ENCODE peak calls at places on chromosomes 16 and 17, in nine cellular contexts. X is AG10803, H is nephron progenitor cell, R is type B pancreatic cell, B is stomach, D is AG09309, A is HFFc6, O is colonic mucosa, V is RWPE1. J is an unnamed sample.

GRCh38 chr17:29927546-29927945 is 2.5 kb downstream of the SSH2 start:
- DNase-seq in X (no peak), H (no peak), B (no peak), V (no peak), D (no peak), R (no peak), A (no peak), O (no peak), J (no peak)

GRCh38 chr17:74759243-74759801 is 10.9 kb downstream of the NHERF1 start:
- DNase-seq in O (no peak), R (no peak), B (no peak), H (no peak), X (no peak), A (no peak), D (no peak), V (no peak), J (no peak)

GRCh38 chr16:66904846-66905632 is 13.6 kb downstream of the CDH16 start:
- DNase-seq in D (no peak), H (no peak), O (no peak), R (no peak), V (no peak), A (no peak), X (no peak), B (peak), J (no peak)

GRCh38 chr17:1179635-1180433 is at the start of gene ABR:
- DNase-seq in A (no peak), H (peak), D (no peak), X (peak), V (peak), R (no peak), O (peak), B (peak), J (no peak)

GRCh38 chr16:73743665-73744496 is 552.7 kb upstream of the PSMD7 start:
- DNase-seq in B (no peak), A (no peak), D (no peak), R (no peak), O (peak), X (no peak), V (no peak), H (no peak), J (no peak)

GRCh38 chr17:77526728-77527355 is 386.1 kb downstream of the SEC14L1 start:
- DNase-seq in H (no peak), D (no peak), O (no peak), B (peak), V (no peak), X (no peak), R (no peak), A (no peak), J (no peak)

GRCh38 chr16:73420244-73421040 is 372.5 kb upstream of the ZFHX3 start:
- DNase-seq in V (no peak), X (no peak), B (no peak), H (no peak), A (no peak), D (no peak), O (no peak), R (no peak), J (no peak)

GRCh38 chr16:73000020-73000906 is 47.7 kb downstream of the ZFHX3 start:
- DNase-seq in H (no peak), V (no peak), A (no peak), D (no peak), X (peak), R (no peak), O (peak), B (no peak), J (no peak)

GRCh38 chr16:21156767-21157467 is 1.6 kb upstream of the LDAF1 start:
- DNase-seq in H (peak), D (peak), B (peak), A (peak), O (peak), R (no peak), X (peak), V (peak), J (no peak)

GRCh38 chr16:88458039-88458772 is 5.1 kb downstream of the ZFPM1 start:
- DNase-seq in R (no peak), D (no peak), X (no peak), V (no peak), O (no peak), A (no peak), H (no peak), B (no peak), J (no peak)

GRCh38 chr16:17469011-17469741 is 1.6 kb downstream of the XYLT1 start:
- DNase-seq in A (peak), X (peak), V (no peak), R (no peak), B (no peak), D (peak), H (no peak), O (peak), J (peak)

GRCh38 chr16:51359141-51359960 is 208.3 kb upstream of the SALL1 start:
- DNase-seq in B (no peak), V (no peak), D (no peak), R (no peak), A (no peak), H (peak), O (no peak), X (peak), J (peak)

GRCh38 chr17:61461967-61462733 is 9.9 kb downstream of the TBX4 start:
- DNase-seq in H (peak), R (no peak), D (no peak), B (no peak), V (no peak), A (no peak), O (no peak), X (no peak), J (no peak)

GRCh38 chr17:18921912-18922451 is 30.0 kb upstream of the SLC5A10 start:
- DNase-seq in A (no peak), V (peak), D (no peak), H (no peak), R (no peak), B (no peak), O (peak), X (no peak), J (peak)

GRCh38 chr16:48611329-48612137 is 1.6 kb upstream of the N4BP1 start:
- DNase-seq in A (no peak), X (no peak), B (peak), D (no peak), R (no peak), O (peak), V (peak), H (no peak), J (no peak)

GRCh38 chr16:31223044-31223443 is 6.1 kb upstream of the PYDC1 start:
- DNase-seq in A (no peak), V (no peak), B (no peak), O (no peak), X (no peak), H (no peak), D (no peak), R (no peak), J (no peak)

GRCh38 chr16:70695351-70696070 is 9.7 kb upstream of the MTSS2 start:
- DNase-seq in V (no peak), H (no peak), B (peak), R (no peak), O (peak), X (peak), D (no peak), A (no peak), J (no peak)

GRCh38 chr16:96935-97381 is 18.9 kb downstream of the MPG start:
- DNase-seq in X (peak), D (no peak), B (peak), R (peak), O (peak), H (peak), A (peak), V (peak), J (no peak)

GRCh38 chr17:66192378-66192687 is 400 bp upstream of the CEP112 start:
- DNase-seq in B (no peak), X (peak), V (no peak), O (no peak), D (no peak), R (no peak), H (no peak), A (no peak), J (no peak)

GRCh38 chr17:47967607-47968252 is 3.2 kb upstream of the CDK5RAP3 start:
- DNase-seq in B (peak), O (no peak), D (peak), A (peak), X (peak), R (no peak), V (peak), H (no peak), J (peak)

GRCh38 chr17:63514974-63515373 is 8.2 kb upstream of the KCNH6 start:
- DNase-seq in R (no peak), H (no peak), B (no peak), V (no peak), X (no peak), D (no peak), A (no peak), O (no peak), J (no peak)
- TF ChIP-seq CTCF in R (no peak), H (no peak), B (no peak), V (no peak), X (no peak), D (no peak), A (no peak), O (no peak), J (no peak)

GRCh38 chr17:72661945-72662826 is 430.3 kb downstream of the SLC39A11 start:
- DNase-seq in V (no peak), D (no peak), A (no peak), B (no peak), R (no peak), H (no peak), O (no peak), X (no peak), J (no peak)

GRCh38 chr17:72659811-72660210 is 432.7 kb downstream of the SLC39A11 start:
- DNase-seq in V (no peak), D (no peak), B (no peak), H (no peak), A (no peak), O (no peak), R (no peak), X (no peak), J (no peak)

GRCh38 chr17:72660274-72661092 is 432.0 kb downstream of the SLC39A11 start:
- DNase-seq in H (no peak), V (no peak), D (no peak), O (no peak), B (no peak), X (no peak), R (no peak), A (no peak), J (no peak)

GRCh38 chr17:72662827-72663190 is 429.7 kb downstream of the SLC39A11 start:
- DNase-seq in V (no peak), D (no peak), X (no peak), A (no peak), H (no peak), O (no peak), R (no peak), B (no peak), J (no peak)

DNA sequence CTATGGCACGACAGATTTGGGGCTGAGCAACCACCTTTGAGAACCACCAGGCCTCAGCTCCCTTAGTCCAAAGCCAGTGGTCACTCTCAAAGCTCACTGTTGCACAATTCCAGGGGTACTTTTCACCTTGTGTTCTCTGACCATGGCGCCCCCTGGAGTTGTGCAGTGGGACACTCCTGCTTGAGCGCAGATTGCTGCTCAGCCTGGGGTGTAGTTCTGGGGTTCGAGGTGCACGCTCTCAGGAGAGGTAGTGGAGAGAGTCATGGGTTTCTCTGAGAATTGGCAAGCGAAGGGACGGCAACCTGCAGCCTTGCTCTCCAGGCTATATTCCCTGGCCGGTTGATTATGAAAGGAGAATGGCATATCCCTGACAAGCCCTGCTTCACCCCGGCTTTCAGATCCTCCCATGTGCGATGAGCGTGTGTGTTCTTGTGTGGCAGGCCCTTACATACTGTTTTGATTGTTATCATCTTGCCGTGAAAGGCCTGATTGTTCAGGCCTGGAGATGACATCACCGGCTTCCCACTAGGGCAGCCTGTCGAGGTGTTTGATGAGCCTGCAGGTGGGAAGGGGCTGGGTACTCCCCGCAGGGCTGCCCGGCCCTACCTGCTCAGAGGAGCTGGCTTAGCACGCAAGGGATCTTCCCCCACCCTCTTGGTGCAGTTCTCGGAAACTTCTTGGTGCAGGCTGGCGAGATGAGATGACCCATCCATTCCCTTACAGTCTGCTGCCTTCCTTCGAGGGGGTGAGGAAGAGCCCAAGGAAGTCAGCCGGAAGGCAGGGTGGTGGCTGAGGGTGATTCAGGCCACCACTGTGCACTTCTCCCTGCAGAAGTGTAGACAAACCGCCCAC is 431.2 kb downstream of the SLC39A11 start:
- DNase-seq in H (no peak), R (no peak), D (no peak), V (peak), O (no peak), B (no peak), A (no peak), X (no peak), J (no peak)
- TF ChIP-seq CTCF in H (peak), R (peak), D (peak), V (no peak), O (no peak), B (no peak), A (peak), X (no peak), J (peak)

GRCh38 chr17:76388966-76389888 is 4.8 kb downstream of the SPHK1 start:
- DNase-seq in H (no peak), B (peak), A (no peak), O (no peak), X (no peak), V (no peak), R (no peak), D (no peak), J (no peak)
- TF ChIP-seq CTCF in H (no peak), B (no peak), A (peak), O (no peak), X (no peak), V (no peak), R (no peak), D (peak), J (peak)

GRCh38 chr17:31374083-31374447 is 17.4 kb upstream of the RAB11FIP4 start:
- DNase-seq in V (no peak), X (no peak), O (no peak), R (no peak), H (no peak), D (no peak), A (no peak), B (no peak), J (no peak)

GRCh38 chr17:31374503-31374902 is 17.0 kb upstream of the RAB11FIP4 start:
- DNase-seq in O (no peak), V (no peak), D (no peak), B (no peak), X (no peak), H (no peak), A (no peak), R (no peak), J (no peak)

GRCh38 chr17:31381165-31381668 is 10.3 kb upstream of the RAB11FIP4 start:
- DNase-seq in B (no peak), V (no peak), X (no peak), D (no peak), H (no peak), R (no peak), O (no peak), A (no peak), J (no peak)

GRCh38 chr17:31379796-31380195 is 11.7 kb upstream of the RAB11FIP4 start:
- DNase-seq in V (no peak), X (no peak), B (no peak), A (no peak), O (no peak), H (no peak), D (no peak), R (no peak), J (no peak)

DNA sequence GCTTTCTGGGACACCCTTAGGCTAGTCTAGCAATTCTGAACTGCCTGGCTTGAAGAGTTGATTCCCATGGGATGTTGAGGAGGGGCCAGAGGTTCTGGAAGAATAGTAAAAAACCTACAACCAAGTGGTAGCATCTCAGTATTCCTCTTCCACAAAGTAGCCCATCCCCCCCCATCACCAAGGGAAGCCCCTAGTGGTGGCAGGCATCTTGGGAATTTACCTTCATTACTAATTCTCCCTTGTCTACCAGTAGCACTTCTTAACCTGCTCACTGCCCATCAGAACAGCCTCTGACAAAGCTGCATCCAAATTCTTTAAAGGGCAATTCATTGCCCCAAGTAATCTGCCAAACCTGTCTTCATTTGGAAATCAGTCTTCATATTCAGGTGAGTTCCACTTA is 12.8 kb upstream of the RAB11FIP4 start:
- DNase-seq in X (no peak), A (no peak), O (no peak), D (no peak), R (no peak), V (no peak), B (no peak), H (no peak), J (no peak)
- TF ChIP-seq CTCF in X (no peak), A (peak), O (no peak), D (no peak), R (peak), V (no peak), B (no peak), H (no peak), J (peak)

GRCh38 chr16:28140788-28141618 is 70.8 kb downstream of the XPO6 start:
- DNase-seq in A (no peak), H (no peak), X (no peak), O (no peak), V (no peak), B (peak), R (no peak), D (no peak), J (no peak)
- TF ChIP-seq CTCF in A (no peak), H (no peak), X (no peak), O (no peak), V (no peak), B (no peak), R (no peak), D (no peak), J (no peak)

DNA sequence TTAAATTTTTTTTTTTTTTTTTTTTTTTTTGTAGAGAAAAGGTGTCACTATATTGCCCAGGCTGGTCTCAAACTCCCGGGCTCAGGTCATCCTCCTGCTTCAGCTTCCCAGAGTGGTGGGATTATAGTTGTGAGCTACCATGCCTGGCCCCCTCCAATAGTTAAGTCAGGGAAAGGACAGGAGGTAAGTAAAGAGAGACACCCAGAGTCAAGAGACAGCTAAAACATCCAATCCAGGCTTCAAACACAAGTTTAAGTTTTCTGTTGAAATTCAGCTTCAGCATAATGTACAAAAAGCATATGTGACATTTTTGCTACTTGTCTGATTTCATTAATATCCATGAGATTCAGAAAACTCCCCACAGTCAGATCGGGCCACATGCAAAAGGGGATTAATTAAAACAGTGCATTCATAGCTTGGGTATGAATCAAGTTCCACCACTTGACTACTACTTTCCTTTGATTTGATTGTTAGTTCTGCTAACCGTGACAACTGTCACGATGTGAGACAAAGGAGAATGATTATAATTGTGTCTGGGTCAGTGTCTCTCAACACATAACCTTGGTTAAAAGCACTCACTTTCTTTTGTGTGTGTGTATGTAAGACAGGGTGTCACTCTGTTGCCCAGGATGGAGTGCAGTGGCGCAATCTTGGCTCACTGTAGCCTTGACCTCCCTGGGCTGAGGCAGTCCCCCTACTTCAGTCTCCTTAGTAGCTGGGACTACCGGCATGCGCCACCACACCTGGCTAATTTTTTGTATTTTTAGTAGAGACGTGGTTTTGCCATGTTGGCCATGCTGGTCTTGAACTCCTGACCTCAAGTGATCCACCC is 184.9 kb downstream of the PARN start:
- DNase-seq in B (no peak), H (no peak), V (no peak), D (no peak), O (no peak), R (no peak), X (no peak), A (no peak), J (no peak)
- TF ChIP-seq CTCF in B (no peak), H (no peak), V (no peak), D (no peak), O (no peak), R (no peak), X (no peak), A (no peak), J (no peak)

GRCh38 chr16:7731121-7731520 is 398.5 kb downstream of the RBFOX1 start:
- DNase-seq in X (no peak), H (no peak), R (no peak), B (no peak), O (no peak), V (no peak), A (no peak), D (no peak), J (no peak)

GRCh38 chr16:7736138-7736537 is 403.5 kb downstream of the RBFOX1 start:
- DNase-seq in O (no peak), V (no peak), B (no peak), H (no peak), A (no peak), X (no peak), D (no peak), R (no peak), J (no peak)
- TF ChIP-seq CTCF in O (no peak), V (no peak), B (no peak), H (no peak), A (no peak), X (no peak), D (no peak), R (no peak), J (no peak)

GRCh38 chr17:43759836-43760235 is 1.2 kb upstream of the SOST start:
- DNase-seq in B (no peak), R (no peak), V (peak), O (no peak), A (no peak), H (no peak), D (no peak), X (no peak), J (no peak)

GRCh38 chr17:43758497-43759174 is at the start of gene SOST:
- DNase-seq in V (no peak), H (no peak), R (no peak), B (no peak), X (no peak), O (no peak), A (no peak), D (no peak), J (no peak)

GRCh38 chr17:43757171-43757660 is 1.4 kb downstream of the SOST start:
- DNase-seq in X (no peak), D (no peak), B (no peak), V (no peak), O (no peak), R (no peak), H (no peak), A (no peak), J (no peak)

GRCh38 chr17:43758086-43758485 is 505 bp downstream of the SOST start:
- DNase-seq in O (no peak), R (no peak), B (no peak), D (no peak), A (no peak), V (no peak), X (no peak), H (no peak), J (no peak)

GRCh38 chr17:43760254-43760852 is 1.8 kb upstream of the SOST start:
- DNase-seq in R (peak), X (peak), B (peak), V (peak), H (peak), A (peak), D (peak), O (peak), J (peak)
- TF ChIP-seq CTCF in R (peak), X (peak), B (no peak), V (peak), H (peak), A (peak), D (peak), O (peak), J (peak)

J was measured in AG04450.